ENCODE peak calls at places on chromosomes 16 and 17, in six cellular contexts. P is heart right ventricle, H is HCT116, J is astrocyte of the cerebellum, A is mucosa of descending colon, T is heart left ventricle. N is an unnamed sample.

GRCh38 chr17:17077101-17077500 is 34.8 kb downstream of the MPRIP start:
- DNase-seq in P (no peak), H (no peak), J (no peak), A (peak; percentile 13), T (no peak), N (no peak)

GRCh38 chr17:49910094-49910857 is 58.7 kb upstream of the DLX4 start:
- DNase-seq in P (no peak), H (no peak), J (no peak), A (no peak), T (no peak), N (no peak)

GRCh38 chr16:89200124-89200849 is at the start of gene SLC22A31:
- DNase-seq in P (no peak), H (no peak), J (no peak), A (no peak), T (no peak), N (no peak)

GRCh38 chr17:71084219-71084618 is 914.9 kb downstream of the KCNJ2 start:
- DNase-seq in P (no peak), H (peak; percentile 69), J (no peak), A (peak; percentile 23), T (no peak), N (peak; percentile 27)

GRCh38 chr16:31701734-31702133 is 171.9 kb upstream of the ZNF267 start:
- DNase-seq in P (no peak), H (no peak), J (no peak), A (no peak), T (no peak), N (no peak)

GRCh38 chr16:1926223-1926718 is 8.1 kb upstream of the HS3ST6 start:
- DNase-seq in P (no peak), H (no peak), J (no peak), A (peak; percentile 23), T (no peak), N (no peak)

GRCh38 chr17:61828694-61829093 is 34.6 kb downstream of the BRIP1 start:
- DNase-seq in P (no peak), H (no peak), J (no peak), A (no peak), T (no peak), N (no peak)

GRCh38 chr17:50908860-50909764 is 43.0 kb upstream of the TOB1 start:
- DNase-seq in P (peak; percentile 71), H (no peak), J (no peak), A (peak; percentile 58), T (peak; percentile 66), N (no peak)

GRCh38 chr17:61981323-61981722 is 53.5 kb upstream of the INTS2 start:
- DNase-seq in P (no peak), H (no peak), J (no peak), A (no peak), T (no peak), N (no peak)

GRCh38 chr17:44348234-44348987 is 3.3 kb downstream of the GRN start:
- DNase-seq in P (no peak), H (no peak), J (no peak), A (no peak), T (no peak), N (no peak)

GRCh38 chr17:48578616-48579560 is 738 bp upstream of the HOXB4 start:
- DNase-seq in P (no peak), H (no peak), J (no peak), A (peak; percentile 51), T (no peak), N (no peak)

GRCh38 chr16:89374393-89374948 is 115.9 kb downstream of the ANKRD11 start:
- DNase-seq in P (no peak), H (no peak), J (no peak), A (no peak), T (peak; percentile 44), N (no peak)

GRCh38 chr16:87161822-87162676 is 155.1 kb downstream of the C16orf95 start:
- DNase-seq in P (no peak), H (no peak), J (no peak), A (no peak), T (no peak), N (no peak)

GRCh38 chr17:73138541-73139138 is 26.2 kb upstream of the SSTR2 start:
- DNase-seq in P (peak; percentile 14), H (no peak), J (no peak), A (no peak), T (no peak), N (no peak)

GRCh38 chr17:56613131-56613530 is 19.6 kb downstream of the NOG start:
- DNase-seq in P (no peak), H (no peak), J (no peak), A (no peak), T (no peak), N (no peak)

GRCh38 chr17:51056813-51057510 is 63.7 kb downstream of the SPAG9 start:
- DNase-seq in P (no peak), H (peak; percentile 32), J (peak; percentile 92), A (no peak), T (no peak), N (peak; percentile 47)

GRCh38 chr17:32514587-32514986 is 27.8 kb downstream of the CDK5R1 start:
- DNase-seq in P (no peak), H (no peak), J (no peak), A (no peak), T (no peak), N (no peak)

GRCh38 chr17:30449480-30449879 is 27.7 kb upstream of the GOSR1 start:
- DNase-seq in P (no peak), H (no peak), J (peak; percentile 29), A (no peak), T (peak; percentile 8), N (no peak)

GRCh38 chr17:35743911-35744328 is 9.1 kb downstream of the GAS2L2 start:
- DNase-seq in P (no peak), H (no peak), J (peak; percentile 27), A (no peak), T (no peak), N (no peak)

GRCh38 chr16:87897563-87898505 is 28.5 kb upstream of the SLC7A5 start:
- DNase-seq in P (no peak), H (no peak), J (no peak), A (no peak), T (no peak), N (no peak)

GRCh38 chr17:68861602-68862001 is 93.6 kb downstream of the ABCA8 start:
- DNase-seq in P (no peak), H (no peak), J (no peak), A (no peak), T (no peak), N (no peak)

GRCh38 chr17:8914554-8914953 is 47.1 kb upstream of the PIK3R6 start:
- DNase-seq in P (no peak), H (no peak), J (no peak), A (no peak), T (no peak), N (no peak)

GRCh38 chr16:13403326-13403725 is 501.9 kb downstream of the SHISA9 start:
- DNase-seq in P (no peak), H (no peak), J (no peak), A (no peak), T (no peak), N (no peak)

GRCh38 chr16:86519649-86520316 is 9.5 kb downstream of the FOXF1 start:
- DNase-seq in P (peak; percentile 66), H (peak; percentile 63), J (no peak), A (peak; percentile 67), T (peak; percentile 29), N (no peak)

GRCh38 chr16:21301895-21302291 is 23.8 kb upstream of the CRYM start:
- DNase-seq in P (no peak), H (no peak), J (no peak), A (no peak), T (no peak), N (no peak)

GRCh38 chr17:80790021-80790765 is 201.4 kb upstream of the CHMP6 start:
- DNase-seq in P (no peak), H (no peak), J (no peak), A (no peak), T (no peak), N (no peak)

GRCh38 chr17:21233581-21234337 is 19.5 kb downstream of the NATD1 start:
- DNase-seq in P (no peak), H (no peak), J (no peak), A (no peak), T (no peak), N (no peak)

GRCh38 chr17:55607736-55608341 is 96.6 kb upstream of the SMIM36 start:
- DNase-seq in P (peak; percentile 40), H (no peak), J (peak; percentile 3), A (peak; percentile 51), T (peak; percentile 32), N (peak; percentile 66)

GRCh38 chr16:21301168-21301894 is 23.2 kb upstream of the CRYM start:
- DNase-seq in P (peak; percentile 61), H (peak; percentile 82), J (no peak), A (peak; percentile 91), T (peak; percentile 65), N (peak; percentile 52)

GRCh38 chr17:77332981-77333685 is 192.4 kb downstream of the SEC14L1 start:
- DNase-seq in P (no peak), H (no peak), J (peak; percentile 84), A (no peak), T (peak; percentile 3), N (peak; percentile 96)

GRCh38 chr17:39622380-39623006 is 4.3 kb upstream of the PPP1R1B start:
- DNase-seq in P (no peak), H (no peak), J (no peak), A (no peak), T (no peak), N (no peak)
- H3K4me3 ChIP-seq in P (no peak overlapping the region), H (no peak overlapping the region), J (no peak overlapping the region), A (no peak overlapping the region), T (no peak overlapping the region), N (no peak overlapping the region)

GRCh38 chr17:491086-492014 is 138.7 kb upstream of the RPH3AL start:
- DNase-seq in P (peak; percentile 66), H (no peak), J (no peak), A (peak; percentile 66), T (peak; percentile 48), N (no peak)
- TF ChIP-seq CTCF in P (no peak), H (no peak), J (no peak), A (no peak), T (no peak), N (peak; percentile 3)

DNA sequence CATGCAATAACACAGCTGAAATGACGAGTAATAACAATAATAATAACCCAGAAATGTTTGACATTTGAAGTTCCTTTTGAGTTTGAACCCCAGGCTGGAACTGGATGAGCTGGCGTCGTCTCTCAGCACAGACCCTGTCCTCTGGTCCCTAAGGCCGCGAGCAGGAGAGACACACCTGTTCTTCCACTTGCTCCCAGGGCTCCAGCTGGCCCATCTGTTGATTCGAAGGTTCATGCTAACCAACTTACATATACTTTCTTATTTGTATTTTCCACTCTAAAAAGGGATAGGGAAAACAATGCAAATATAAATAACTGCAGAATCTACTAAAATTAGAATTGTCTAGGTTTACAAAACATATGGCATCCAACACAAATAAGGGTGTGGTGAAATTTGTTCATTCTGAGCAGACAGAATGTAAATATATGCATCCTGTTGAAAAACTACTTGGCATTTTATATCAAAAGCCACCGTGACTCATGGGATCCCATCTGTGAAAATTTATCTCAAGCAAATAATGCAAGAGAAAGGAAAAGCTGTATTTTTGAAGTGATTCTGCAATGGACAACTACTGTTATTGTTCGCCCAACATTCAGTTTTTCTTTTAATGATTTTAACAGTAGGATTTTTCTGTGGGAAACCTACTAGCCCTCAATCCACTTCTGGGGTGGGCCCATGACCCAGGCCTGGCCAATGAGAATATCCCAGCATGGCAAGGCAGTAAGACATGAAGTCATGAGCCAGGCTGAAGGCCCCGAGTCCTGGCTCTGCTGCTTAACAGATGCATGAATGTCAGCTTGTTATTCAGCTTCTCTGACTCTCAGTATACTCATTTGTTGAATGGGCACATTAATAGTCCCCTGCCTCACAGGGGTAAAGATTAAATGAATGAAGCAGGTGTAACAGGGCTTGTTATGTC is 13.2 kb upstream of the RGS9 start:
- DNase-seq in P (no peak), H (no peak), J (no peak), A (peak; percentile 36), T (no peak), N (peak; percentile 52)
- H3K4me3 ChIP-seq in P (peak overlapping the region; percentile 82), H (peak overlapping the region; percentile 73), J (no peak overlapping the region), A (no peak overlapping the region), T (peak overlapping the region; percentile 73), N (peak overlapping the region; percentile 49)

GRCh38 chr17:27631897-27632725 is 1.1 kb downstream of the LGALS9 start:
- DNase-seq in P (no peak), H (no peak), J (no peak), A (peak; percentile 69), T (no peak), N (no peak)
- TF ChIP-seq CTCF in P (no peak), H (no peak), J (no peak), A (no peak), T (no peak), N (no peak)